ENCODE peak calls at places on chromosome 15, in five cellular contexts. S is esophagus squamous epithelium, T is HCT116, Z is GM13977, N is type B pancreatic cell. Q is an unnamed sample.

GRCh38 chr15:96042734-96043224 is 287.7 kb upstream of the NR2F2 start:
- DNase-seq in S (no peak), T (no peak), Z (no peak), N (no peak), Q (no peak)

GRCh38 chr15:63134245-63134644 is 12.6 kb downstream of the LACTB start:
- DNase-seq in S (no peak), T (no peak), Z (no peak), N (no peak), Q (no peak)

GRCh38 chr15:75843618-75844610 is 667 bp downstream of the UBE2Q2 start:
- DNase-seq in S (no peak), T (no peak), Z (peak), N (peak), Q (peak)

GRCh38 chr15:39273805-39274411 is 307.0 kb upstream of the THBS1 start:
- DNase-seq in S (no peak), T (no peak), Z (no peak), N (no peak), Q (no peak)

GRCh38 chr15:55434989-55435825 is 26.9 kb downstream of the PIERCE2 start:
- DNase-seq in S (no peak), T (peak), Z (peak), N (no peak), Q (peak)

GRCh38 chr15:57553526-57553925 is 38.2 kb upstream of the MYZAP start:
- DNase-seq in S (no peak), T (no peak), Z (no peak), N (no peak), Q (peak)

GRCh38 chr15:91472316-91472756 is 372.3 kb downstream of the SV2B start:
- DNase-seq in S (no peak), T (no peak), Z (no peak), N (no peak), Q (no peak)

GRCh38 chr15:73897441-73898261 is 24.3 kb downstream of the TBC1D21 start:
- DNase-seq in S (no peak), T (peak), Z (peak), N (no peak), Q (peak)

GRCh38 chr15:63968700-63969099 is 77.6 kb downstream of the DAPK2 start:
- DNase-seq in S (no peak), T (no peak), Z (no peak), N (no peak), Q (no peak)

GRCh38 chr15:29849218-29849617 is 26.9 kb upstream of the TJP1 start:
- DNase-seq in S (no peak), T (no peak), Z (no peak), N (no peak), Q (no peak)

GRCh38 chr15:81809543-81809942 is 236.3 kb downstream of the MEX3B start:
- DNase-seq in S (no peak), T (peak), Z (no peak), N (no peak), Q (no peak)

GRCh38 chr15:30923429-30923828 is 19.7 kb downstream of the FAN1 start:
- DNase-seq in S (no peak), T (no peak), Z (no peak), N (no peak), Q (no peak)

GRCh38 chr15:94421711-94422110 is 190.3 kb downstream of the MCTP2 start:
- DNase-seq in S (no peak), T (no peak), Z (no peak), N (no peak), Q (no peak)

GRCh38 chr15:77974098-77974414 is 103.5 kb downstream of the TBC1D2B start:
- DNase-seq in S (no peak), T (no peak), Z (no peak), N (peak), Q (peak)

GRCh38 chr15:39774688-39775267 is 7.9 kb downstream of the FSIP1 start:
- DNase-seq in S (no peak), T (no peak), Z (no peak), N (no peak), Q (no peak)

GRCh38 chr15:38563723-38564519 is 693 bp downstream of the RASGRP1 start:
- DNase-seq in S (peak), T (peak), Z (peak), N (peak), Q (no peak)

GRCh38 chr15:46442901-46443590 is 808.2 kb downstream of the SQOR start:
- DNase-seq in S (no peak), T (no peak), Z (no peak), N (no peak), Q (no peak)

GRCh38 chr15:45138814-45139765 is 9.3 kb downstream of the DUOX1 start:
- DNase-seq in S (no peak), T (no peak), Z (no peak), N (no peak), Q (no peak)

GRCh38 chr15:66703540-66703941 is 1.5 kb downstream of the SMAD6 start:
- DNase-seq in S (no peak), T (no peak), Z (peak), N (no peak), Q (no peak)

GRCh38 chr15:39657714-39658113 is 76.8 kb downstream of the THBS1 start:
- DNase-seq in S (no peak), T (no peak), Z (no peak), N (no peak), Q (no peak)

GRCh38 chr15:49383266-49383665 is 39.8 kb upstream of the FGF7 start:
- DNase-seq in S (no peak), T (no peak), Z (no peak), N (no peak), Q (no peak)

GRCh38 chr15:51229907-51230328 is 108.5 kb downstream of the CYP19A1 start:
- DNase-seq in S (no peak), T (no peak), Z (peak), N (no peak), Q (no peak)

GRCh38 chr15:90315276-90315982 is 36.7 kb upstream of the ZNF774 start:
- DNase-seq in S (no peak), T (no peak), Z (no peak), N (peak), Q (peak)

GRCh38 chr15:43329222-43329959 is 982 bp downstream of the LCMT2 start:
- DNase-seq in S (no peak), T (no peak), Z (no peak), N (no peak), Q (peak)

GRCh38 chr15:51051776-51052175 is 42.9 kb downstream of the TNFAIP8L3 start:
- DNase-seq in S (no peak), T (no peak), Z (no peak), N (no peak), Q (no peak)

GRCh38 chr15:65372787-65373067 is 5.1 kb downstream of the IGDCC3 start:
- DNase-seq in S (no peak), T (no peak), Z (no peak), N (no peak), Q (no peak)

GRCh38 chr15:56837281-56837680 is 81.2 kb upstream of the TCF12 start:
- DNase-seq in S (no peak), T (no peak), Z (no peak), N (no peak), Q (no peak)

GRCh38 chr15:74050127-74050526 is 32.2 kb downstream of the GOLGA6A start:
- DNase-seq in S (no peak), T (no peak), Z (no peak), N (no peak), Q (no peak)

GRCh38 chr15:65796610-65797012 is 4.5 kb upstream of the DENND4A start:
- DNase-seq in S (no peak), T (no peak), Z (no peak), N (no peak), Q (no peak)

GRCh38 chr15:27865323-27865922 is 233.7 kb downstream of the OCA2 start:
- DNase-seq in S (no peak), T (no peak), Z (no peak), N (no peak), Q (peak)
- TF ChIP-seq CTCF in S (no peak), T (no peak), Z (no peak), N (no peak), Q (no peak)

GRCh38 chr15:23857028-23857641 is 170.0 kb upstream of the NDN start:
- DNase-seq in S (no peak), T (no peak), Z (no peak), N (no peak), Q (no peak)
- TF ChIP-seq CTCF in S (peak), T (no peak), Z (no peak), N (peak), Q (peak)

DNA sequence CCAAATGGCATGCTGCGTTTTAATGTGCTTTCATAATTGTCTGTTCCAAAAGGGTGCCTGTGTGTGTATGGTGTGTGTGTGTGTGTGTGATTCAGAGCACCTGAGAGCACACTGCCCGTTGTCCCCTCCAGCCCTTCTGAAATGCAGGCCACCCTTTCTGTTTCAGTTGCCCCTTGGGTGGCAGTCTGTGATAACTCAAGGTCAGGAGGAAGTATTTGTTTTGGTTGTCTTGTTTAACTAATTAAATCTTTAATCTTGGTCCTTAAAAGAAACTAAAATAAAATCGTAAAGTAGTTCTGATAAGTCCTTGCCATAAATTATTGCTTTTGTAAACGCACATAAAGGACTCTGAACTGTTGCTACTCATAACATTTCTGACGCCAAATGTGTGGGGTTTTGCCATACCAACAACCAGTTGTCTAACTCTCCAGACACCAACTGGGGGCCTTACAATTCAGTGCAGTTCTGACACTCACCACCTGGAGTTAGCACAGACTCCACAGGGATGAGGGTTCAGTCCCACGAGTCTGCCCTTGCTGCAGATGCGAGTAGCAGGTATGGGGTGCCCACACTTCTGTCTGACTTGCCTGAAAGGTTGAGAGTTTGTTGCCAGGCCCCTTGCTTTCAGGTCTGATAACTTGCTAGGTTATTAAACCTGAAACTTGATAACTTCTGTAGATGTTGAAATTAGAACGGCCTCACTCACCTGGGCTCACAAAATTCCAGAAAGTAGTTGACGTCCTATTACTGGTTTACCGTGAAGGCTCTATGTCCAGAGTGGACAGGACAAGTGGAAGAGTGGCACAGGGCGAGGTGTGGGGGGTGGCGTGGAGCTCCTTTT is 157.3 kb downstream of the IGF1R start:
- DNase-seq in S (no peak), T (no peak), Z (no peak), N (no peak), Q (no peak)
- TF ChIP-seq CTCF in S (no peak), T (no peak), Z (no peak), N (peak), Q (peak)

GRCh38 chr15:71115567-71116351 is 488 bp downstream of the THSD4 start:
- DNase-seq in S (no peak), T (no peak), Z (peak), N (peak), Q (no peak)
- TF ChIP-seq CTCF in S (no peak), T (no peak), Z (no peak), N (peak), Q (no peak)

Q was measured in H1.